ENCODE peak calls at places on chromosomes 3 and 15, in nine cellular contexts. U is stomach, Z is heart left ventricle, C is spleen, M is testis, Q is IMR-90, R is NB4, E is body of pancreas, P is breast epithelium. K is an unnamed sample.

GRCh38 chr3:50674349-50675178 is at the start of gene DOCK3:
- DNase-seq in Z (peak; percentile 81), E (peak; percentile 72), M (peak; percentile 58), Q (peak; percentile 36), C (peak; percentile 86), P (peak; percentile 23), R (peak; percentile 20), U (peak; percentile 69), K (peak; percentile 42)

GRCh38 chr3:128846501-128846900 is 32.9 kb upstream of the ACAD9 start:
- DNase-seq in Q (no peak), P (no peak), U (no peak), Z (no peak), R (peak; percentile 98), C (no peak), M (no peak), E (no peak), K (no peak)

GRCh38 chr15:35444557-35445204 is 101.3 kb downstream of the DPH6 start:
- DNase-seq in Q (peak; percentile 63), P (no peak), U (no peak), C (no peak), R (peak; percentile 45), Z (no peak), E (no peak), M (no peak), K (peak; percentile 51)

GRCh38 chr3:84820906-84821305 is 137.9 kb upstream of the CADM2 start:
- DNase-seq in R (no peak), M (no peak), U (no peak), E (no peak), P (no peak), Z (no peak), C (no peak), Q (no peak), K (no peak)

GRCh38 chr15:58864602-58865419 is 68.7 kb downstream of the SLTM start:
- DNase-seq in U (peak; percentile 33), Z (peak; percentile 71), Q (no peak), E (peak; percentile 67), M (peak; percentile 93), R (peak; percentile 78), C (peak; percentile 77), P (no peak), K (peak; percentile 30)

GRCh38 chr3:56197259-56197965 is 270.9 kb downstream of the ERC2 start:
- DNase-seq in P (no peak), R (peak; percentile 8), Q (no peak), U (no peak), M (no peak), Z (no peak), C (no peak), E (no peak), K (no peak)

GRCh38 chr3:97297032-97297431 is 467.5 kb upstream of the ARL6 start:
- DNase-seq in E (no peak), R (no peak), C (no peak), P (no peak), M (no peak), Q (no peak), U (no peak), Z (no peak), K (no peak)

GRCh38 chr3:53320697-53321096 is 26.6 kb downstream of the DCP1A start:
- DNase-seq in R (no peak), Z (no peak), E (no peak), Q (peak; percentile 28), M (no peak), C (no peak), U (no peak), P (no peak), K (no peak)

GRCh38 chr15:40002295-40002694 is 36.7 kb downstream of the SRP14 start:
- DNase-seq in Q (peak; percentile 65), U (peak; percentile 52), E (peak; percentile 25), P (no peak), R (no peak), C (no peak), M (no peak), Z (no peak), K (peak; percentile 51)

GRCh38 chr15:40006646-40007045 is 32.3 kb downstream of the SRP14 start:
- DNase-seq in R (no peak), C (no peak), U (no peak), M (no peak), Q (peak; percentile 85), Z (no peak), E (no peak), P (no peak), K (no peak)

GRCh38 chr15:40006003-40006402 is 33.0 kb downstream of the SRP14 start:
- DNase-seq in P (no peak), Z (no peak), R (no peak), M (no peak), C (no peak), E (no peak), Q (peak; percentile 79), U (no peak), K (no peak)

GRCh38 chr15:39999538-39999937 is 39.4 kb downstream of the SRP14 start:
- DNase-seq in Q (no peak), Z (no peak), P (no peak), E (no peak), U (no peak), M (no peak), R (no peak), C (no peak), K (no peak)

DNA sequence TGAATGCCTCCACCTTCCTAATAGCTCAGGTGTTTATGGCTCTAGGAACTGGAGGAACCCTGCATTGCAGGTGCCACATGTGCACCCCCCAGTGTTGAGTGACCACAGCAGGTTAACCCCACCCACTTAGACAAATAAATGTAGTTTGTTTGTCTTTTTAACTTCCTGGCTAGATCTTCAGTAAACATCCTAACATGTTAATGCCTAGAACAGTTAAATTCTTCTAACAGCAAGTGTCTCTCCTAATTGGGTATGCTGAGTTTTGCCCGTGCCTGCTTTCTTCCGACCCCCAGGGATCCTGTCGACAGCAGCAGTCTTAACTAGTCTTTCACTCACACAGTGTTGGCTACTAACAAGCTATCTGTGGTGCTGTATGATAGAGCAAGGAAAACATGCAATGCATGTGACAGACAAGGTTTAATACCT is 35.5 kb downstream of the SRP14 start:
- DNase-seq in Z (no peak), U (no peak), P (no peak), Q (no peak), M (no peak), C (no peak), R (no peak), E (no peak), K (no peak)
- TF ChIP-seq POLR2A in Z (no peak), U (no peak), P (no peak), Q (no peak), M (no peak), C (no peak), R (no peak), E (no peak), K (no peak)

GRCh38 chr3:119677641-119677934 is 382 bp upstream of the COX17 start:
- DNase-seq in R (no peak), Z (no peak), U (no peak), M (no peak), Q (no peak), C (no peak), P (no peak), E (no peak), K (no peak)

GRCh38 chr3:119676020-119676419 is 1.2 kb downstream of the COX17 start:
- DNase-seq in Z (no peak), U (no peak), R (no peak), E (no peak), Q (no peak), C (no peak), M (no peak), P (no peak), K (no peak)

GRCh38 chr3:119679874-119680273 is 2.7 kb upstream of the COX17 start:
- DNase-seq in Z (no peak), M (no peak), R (peak; percentile 8), E (no peak), C (no peak), U (no peak), P (no peak), Q (no peak), K (peak; percentile 38)

GRCh38 chr3:119675188-119675874 is 1.9 kb downstream of the COX17 start:
- DNase-seq in C (no peak), U (no peak), M (no peak), P (no peak), R (no peak), Z (no peak), Q (no peak), E (no peak), K (peak; percentile 18)

DNA sequence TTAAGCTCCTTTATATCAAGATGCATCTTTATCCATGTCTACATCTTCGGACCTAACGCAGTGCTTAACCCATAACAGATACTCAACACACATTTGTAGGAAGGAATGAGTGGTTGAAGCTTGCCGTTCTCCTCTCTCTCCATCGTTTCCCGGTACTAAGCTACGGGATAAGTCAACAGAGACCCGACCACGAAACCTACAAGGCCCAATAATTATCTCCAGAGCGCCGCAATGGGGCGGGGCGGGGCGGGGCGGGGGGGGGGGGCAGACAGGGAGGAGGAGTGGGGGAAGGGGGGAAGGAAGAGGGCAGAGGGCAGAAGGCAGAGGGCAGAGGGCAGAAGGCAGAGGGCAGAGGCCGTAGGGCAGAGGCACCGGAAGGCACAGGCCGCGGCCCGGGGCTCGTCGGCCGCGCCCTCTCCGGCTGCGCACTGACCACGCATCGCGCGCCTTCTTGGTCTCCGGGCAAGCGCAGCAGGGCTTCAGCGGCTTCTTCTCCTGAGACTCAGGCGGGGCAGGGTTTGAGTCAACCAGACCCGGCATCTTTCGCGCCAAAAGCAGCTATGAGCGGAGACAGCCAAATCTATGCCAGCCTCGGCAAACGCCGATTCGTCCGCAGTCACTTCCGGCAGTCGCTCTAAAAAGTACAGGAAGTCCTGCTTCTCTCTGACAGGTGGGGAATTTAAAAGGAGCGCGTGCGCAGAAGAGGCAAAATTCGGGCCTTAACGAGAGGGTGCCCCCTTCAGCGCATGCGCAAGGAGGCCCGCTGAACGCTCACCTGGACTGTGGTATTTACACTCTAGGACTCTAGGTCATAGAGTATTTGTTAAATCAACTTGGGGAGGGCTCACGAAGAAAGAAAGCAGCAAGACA is at the start of gene COX17:
- DNase-seq in C (peak; percentile 97), Q (peak; percentile 94), R (peak; percentile 95), M (peak; percentile 97), E (peak; percentile 99), P (peak; percentile 94), U (peak; percentile 98), Z (peak; percentile 95), K (peak; percentile 97)
- TF ChIP-seq POLR2A in C (no peak), Q (peak; percentile 68), R (peak; percentile 58), M (no peak), E (peak; percentile 79), P (peak; percentile 28), U (peak; percentile 27), Z (peak; percentile 74), K (peak; percentile 89)

DNA sequence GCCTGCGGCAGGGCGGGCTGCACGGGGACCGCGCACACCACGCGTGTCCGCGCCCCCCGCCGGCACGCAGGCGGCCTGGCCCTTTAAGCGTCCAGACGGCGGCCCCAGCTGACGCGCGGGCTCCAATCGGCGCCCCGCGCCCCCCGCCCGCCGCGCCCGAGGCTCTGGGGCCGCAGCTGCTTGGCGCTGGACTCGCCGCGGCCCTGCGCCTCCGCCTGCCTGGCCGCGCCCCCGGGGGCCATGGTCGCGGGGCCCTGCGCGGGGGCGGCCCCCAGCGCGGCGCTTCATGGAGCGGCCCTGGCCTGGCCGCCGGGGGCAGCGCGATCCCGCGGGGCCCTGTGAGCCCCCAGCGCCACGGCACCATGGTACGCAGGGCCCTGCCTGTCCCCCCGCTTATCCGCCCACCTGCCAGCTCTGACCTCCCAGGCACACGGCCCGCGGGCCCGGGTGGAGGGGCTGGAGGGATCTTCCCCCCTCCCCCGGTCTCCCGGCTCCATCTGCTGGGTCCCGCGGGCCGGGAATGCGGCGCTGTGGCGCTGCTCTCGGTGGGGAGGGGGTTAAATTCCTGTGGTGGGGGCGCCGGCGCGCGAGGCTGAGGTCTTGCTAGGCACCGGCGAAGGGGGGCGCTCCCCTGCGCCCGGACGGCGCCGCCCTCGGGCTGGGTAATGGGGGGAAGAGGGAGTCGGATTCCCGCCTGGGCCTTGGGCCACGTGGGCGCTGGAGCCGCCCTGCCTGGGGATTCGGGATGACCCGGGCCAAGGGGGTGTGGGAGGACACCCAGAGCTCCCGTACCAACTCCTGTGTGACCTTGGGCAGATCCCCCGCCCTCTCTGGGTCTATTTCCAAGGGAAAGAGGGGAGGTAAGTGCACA is 1.1 kb downstream of the ZBTB47 start:
- DNase-seq in R (peak; percentile 43), M (peak; percentile 73), C (peak; percentile 85), Q (peak; percentile 44), E (peak; percentile 59), U (peak; percentile 42), Z (peak; percentile 79), P (no peak), K (peak; percentile 37)
- TF ChIP-seq POLR2A in R (no peak), M (no peak), C (no peak), Q (peak; percentile 49), E (peak; percentile 30), U (no peak), Z (no peak), P (no peak), K (no peak)

DNA sequence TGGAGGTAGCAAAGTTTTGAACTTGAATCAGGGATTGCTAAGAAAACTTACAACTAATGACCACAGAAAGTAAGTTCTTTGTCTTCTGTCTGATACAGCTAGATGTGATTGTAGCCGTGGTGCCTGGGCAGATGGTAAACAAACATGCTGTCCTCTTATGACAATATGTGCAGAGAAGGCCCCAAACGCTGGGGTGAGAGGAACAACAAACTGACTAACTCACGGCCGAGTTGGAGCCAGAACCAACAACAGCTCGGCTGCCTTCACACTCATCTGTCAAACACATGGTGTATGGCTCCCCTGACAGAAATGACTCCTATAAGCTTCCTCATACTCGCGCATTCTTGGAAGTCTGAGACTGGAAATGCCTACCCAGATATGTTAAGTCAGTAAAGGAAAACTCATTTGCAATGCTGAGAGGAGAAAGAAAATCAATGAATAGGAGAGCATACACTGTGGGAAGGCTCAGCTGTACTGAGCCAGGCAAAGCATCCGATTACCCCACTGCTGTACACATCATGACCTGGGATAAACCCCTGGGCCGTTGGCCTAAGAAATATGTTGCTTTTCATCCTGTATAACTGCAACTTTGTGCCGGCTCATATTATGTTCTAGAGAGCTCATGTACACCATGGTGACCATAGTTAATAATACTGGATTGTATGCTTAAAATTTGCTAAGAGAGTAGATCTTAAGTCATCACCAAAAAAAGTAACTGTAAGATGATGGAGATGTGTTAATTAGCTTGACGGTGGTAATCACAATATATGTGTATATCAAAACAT is 5.7 kb downstream of the THBS1 start:
- DNase-seq in Q (peak; percentile 83), M (no peak), U (no peak), P (no peak), C (no peak), E (no peak), Z (no peak), R (no peak), K (no peak)
- TF ChIP-seq POLR2A in Q (peak; percentile 51), M (no peak), U (no peak), P (no peak), C (no peak), E (no peak), Z (no peak), R (no peak), K (peak; percentile 4)